ENCODE peak calls at places on chromosome 1, in six cellular contexts. J is lung; Z is left lobe of liver; V is activated T-cell treated with anti-CD3 and anti-CD28 coated beads, Interleukin-2, amount 50 U/mL, for 48 hours; A is NCI-H1436 treated with DMSO at 0.1 percent for 48 hours; L is activated naive CD4-positive, alpha-beta T cell treated with anti-CD3 and anti-CD28 coated beads, Interleukin-2, amount 50 U/mL, for 72 hours. G is an unnamed sample.

GRCh38 chr1:151827853-151828252 is 3.7 kb downstream of the RORC start:
- DNase-seq in Z (no peak), V (no peak), J (no peak), A (no peak), L (no peak), G (no peak)

GRCh38 chr1:70143052-70143659 is 62.2 kb downstream of the LRRC40 start:
- DNase-seq in Z (no peak), J (no peak), V (no peak), L (no peak), A (no peak), G (no peak)

GRCh38 chr1:202848191-202848542 is 37.4 kb downstream of the PCAT6 start:
- DNase-seq in A (no peak), J (no peak), V (no peak), L (no peak), Z (no peak), G (no peak)

GRCh38 chr1:219745070-219745469 is 132.2 kb upstream of the ZC3H11B start:
- DNase-seq in J (no peak), V (no peak), A (no peak), L (no peak), Z (no peak), G (no peak)

GRCh38 chr1:245440933-245441332 is 286.1 kb downstream of the KIF26B start:
- DNase-seq in L (no peak), J (no peak), A (no peak), V (no peak), Z (no peak), G (no peak)

GRCh38 chr1:241603626-241604337 is 36.4 kb downstream of the CHML start:
- DNase-seq in A (no peak), J (no peak), L (no peak), Z (no peak), V (no peak), G (no peak)

GRCh38 chr1:53619811-53620619 is 118.9 kb downstream of the GLIS1 start:
- DNase-seq in J (no peak), V (no peak), Z (peak), L (no peak), A (no peak), G (no peak)

GRCh38 chr1:163231385-163231784 is 28.7 kb upstream of the RGS5 start:
- DNase-seq in A (no peak), V (no peak), J (no peak), Z (no peak), L (no peak), G (no peak)

GRCh38 chr1:57996400-57996799 is 550.1 kb downstream of the OMA1 start:
- DNase-seq in V (no peak), A (no peak), Z (no peak), L (no peak), J (no peak), G (no peak)